ENCODE peak calls at places on chromosomes 5 and 9, in five cellular contexts. W is GM23248, H is fibroblast of lung, B is NCI-H1930, I is HS-5. F is an unnamed sample.

GRCh38 chr9:22416692-22417060 is 29.9 kb upstream of the DMRTA1 start:
- DNase-seq in W (peak; percentile 3), H (no peak), B (no peak), I (no peak), F (no peak)

GRCh38 chr5:52783226-52783959 is 4.3 kb upstream of the ITGA1 start:
- DNase-seq in W (peak; percentile 84), H (peak; percentile 41), B (no peak), I (peak; percentile 60), F (no peak)

GRCh38 chr9:78694950-78695349 is 398.0 kb downstream of the PSAT1 start:
- DNase-seq in W (no peak), H (no peak), B (no peak), I (no peak), F (peak; percentile 74)

GRCh38 chr9:109098221-109098959 is 21.4 kb downstream of the TMEM245 start:
- DNase-seq in W (peak; percentile 72), H (peak; percentile 70), B (no peak), I (no peak), F (no peak)

GRCh38 chr5:113293068-113293571 is 141.7 kb downstream of the TSSK1B start:
- DNase-seq in W (peak; percentile 40), H (no peak), B (no peak), I (no peak), F (no peak)

GRCh38 chr9:93278164-93278563 is 94.2 kb downstream of the WNK2 start:
- DNase-seq in W (no peak), H (no peak), B (no peak), I (no peak), F (no peak)

GRCh38 chr9:137828527-137829259 is 48.9 kb upstream of the CACNA1B start:
- DNase-seq in W (peak; percentile 37), H (peak; percentile 8), B (no peak), I (no peak), F (no peak)

GRCh38 chr5:6473284-6473683 is 24.6 kb downstream of the UBE2QL1 start:
- DNase-seq in W (no peak), H (no peak), B (no peak), I (no peak), F (no peak)

GRCh38 chr9:36191696-36192095 is 975 bp downstream of the CLTA start:
- DNase-seq in W (peak; percentile 33), H (no peak), B (no peak), I (no peak), F (no peak)

GRCh38 chr5:175652741-175653663 is 4.9 kb upstream of the HRH2 start:
- DNase-seq in W (no peak), H (no peak), B (no peak), I (peak; percentile 18), F (no peak)

GRCh38 chr5:25858019-25858418 is 1180.4 kb downstream of the CDH9 start:
- DNase-seq in W (no peak), H (no peak), B (peak; percentile 36), I (no peak), F (no peak)

GRCh38 chr5:22669345-22669744 is 183.8 kb downstream of the CDH12 start:
- DNase-seq in W (no peak), H (no peak), B (no peak), I (no peak), F (no peak)

GRCh38 chr5:38424237-38425080 is 132.0 kb downstream of the LIFR start:
- DNase-seq in W (no peak), H (no peak), B (no peak), I (no peak), F (no peak)